ENCODE peak calls at places on chromosomes 1 and 21, in ten cellular contexts. Q is NCI-H1694 treated with DMSO at 0.1 percent for 48 hours; M is activated effector memory CD4-positive, alpha-beta T cell treated with anti-CD3 and anti-CD28 coated beads, Interleukin-2, amount 50 U/mL, for 16 hours; H is NCI-H748 treated with DMSO at 0.1 percent for 48 hours; W is CD8-positive, alpha-beta memory T cell; A is AG04449; U is stimulated activated CD8-positive, alpha-beta memory T cell treated with anti-CD3 and anti-CD28 coated beads, Interleukin-2, amount 100 ng/mL, for 1 hour; J is COLO829; E is HTR-8/SVneo; Z is cardiac fibroblast. I is an unnamed sample.

GRCh38 chr1:224065455-224065854 is 48.5 kb upstream of the FBXO28 start:
- DNase-seq in Q (no peak), M (no peak), H (no peak), W (no peak), A (no peak), U (no peak), J (no peak), E (no peak), Z (peak), I (no peak)

GRCh38 chr1:156140879-156141707 is 12.3 kb upstream of the SEMA4A start:
- DNase-seq in Q (peak), M (peak), H (no peak), W (no peak), A (no peak), U (no peak), J (no peak), E (no peak), Z (no peak), I (no peak)

GRCh38 chr1:36691374-36691773 is 208.7 kb upstream of the CSF3R start:
- DNase-seq in Q (no peak), M (no peak), H (no peak), W (no peak), A (no peak), U (no peak), J (no peak), E (no peak), Z (no peak), I (no peak)

GRCh38 chr1:23282967-23283366 is 61.1 kb downstream of the HNRNPR start:
- DNase-seq in Q (no peak), M (no peak), H (no peak), W (no peak), A (peak), U (no peak), J (peak), E (peak), Z (peak), I (no peak)

GRCh38 chr1:183227382-183227781 is 41.3 kb downstream of the LAMC2 start:
- DNase-seq in Q (no peak), M (no peak), H (no peak), W (no peak), A (no peak), U (no peak), J (no peak), E (no peak), Z (no peak), I (no peak)

GRCh38 chr21:45410865-45411809 is 6.2 kb downstream of the COL18A1 start:
- DNase-seq in Q (no peak), M (no peak), H (no peak), W (no peak), A (no peak), U (no peak), J (no peak), E (no peak), Z (no peak), I (no peak)

GRCh38 chr1:171742577-171742922 is 685 bp upstream of the VAMP4 start:
- DNase-seq in Q (no peak), M (peak), H (peak), W (no peak), A (no peak), U (peak), J (peak), E (peak), Z (peak), I (no peak)

GRCh38 chr1:32400876-32401631 is 6.8 kb upstream of the BSDC1 start:
- DNase-seq in Q (peak), M (peak), H (peak), W (peak), A (peak), U (peak), J (peak), E (peak), Z (peak), I (peak)

GRCh38 chr1:87684194-87684593 is 355.5 kb downstream of the LMO4 start:
- DNase-seq in Q (no peak), M (no peak), H (no peak), W (peak), A (no peak), U (peak), J (no peak), E (peak), Z (peak), I (peak)

GRCh38 chr1:18945401-18945849 is 11.1 kb downstream of the IFFO2 start:
- DNase-seq in Q (no peak), M (no peak), H (no peak), W (no peak), A (no peak), U (no peak), J (no peak), E (no peak), Z (no peak), I (peak)

GRCh38 chr1:15836772-15837669 is 10.5 kb upstream of the SPEN start:
- DNase-seq in Q (no peak), M (peak), H (no peak), W (peak), A (no peak), U (peak), J (no peak), E (no peak), Z (no peak), I (no peak)

GRCh38 chr1:178540646-178541045 is 27.7 kb downstream of the TEX35 start:
- DNase-seq in Q (peak), M (no peak), H (no peak), W (no peak), A (peak), U (no peak), J (no peak), E (no peak), Z (peak), I (no peak)

GRCh38 chr1:155479205-155479604 is 83.4 kb downstream of the ASH1L start:
- DNase-seq in Q (no peak), M (no peak), H (no peak), W (no peak), A (no peak), U (no peak), J (no peak), E (no peak), Z (peak), I (no peak)